ENCODE peak calls at places on chromosomes 16 and 17, in six cellular contexts. Y, W, T, X, P and Z are unnamed samples.

GRCh38 chr16:4298761-4299522 is 16.9 kb upstream of the GLIS2 start:
- DNase-seq in Y (no peak), W (peak), T (peak), X (peak), P (peak), Z (peak)

GRCh38 chr17:81074875-81075274 is 39.9 kb downstream of the BAIAP2 start:
- DNase-seq in Y (no peak), W (no peak), T (no peak), X (no peak), P (no peak), Z (no peak)

GRCh38 chr17:9200699-9201359 is 179.5 kb downstream of the NTN1 start:
- DNase-seq in Y (peak), W (no peak), T (no peak), X (no peak), P (no peak), Z (no peak)

GRCh38 chr16:5032748-5033167 is 977 bp downstream of the NAGPA start:
- DNase-seq in Y (no peak), W (no peak), T (peak), X (no peak), P (no peak), Z (no peak)

GRCh38 chr17:16415031-16415924 is at the start of gene TRPV2:
- DNase-seq in Y (no peak), W (no peak), T (peak), X (no peak), P (no peak), Z (peak)

GRCh38 chr16:89490386-89491237 is at the start of gene ANKRD11:
- DNase-seq in Y (peak), W (peak), T (peak), X (peak), P (peak), Z (peak)

GRCh38 chr17:67506966-67507365 is 129.9 kb downstream of the PITPNC1 start:
- DNase-seq in Y (no peak), W (peak), T (no peak), X (peak), P (peak), Z (no peak)

GRCh38 chr17:39028690-39029089 is 61.5 kb upstream of the FBXO47 start:
- DNase-seq in Y (no peak), W (no peak), T (no peak), X (no peak), P (no peak), Z (no peak)

GRCh38 chr17:1231456-1231855 is 38.8 kb upstream of the BHLHA9 start:
- DNase-seq in Y (no peak), W (peak), T (no peak), X (no peak), P (no peak), Z (no peak)

GRCh38 chr16:683396-684066 is 603 bp downstream of the JMJD8 start:
- DNase-seq in Y (no peak), W (no peak), T (no peak), X (no peak), P (no peak), Z (no peak)

GRCh38 chr17:66549312-66549705 is 246.9 kb downstream of the PRKCA start:
- DNase-seq in Y (no peak), W (peak), T (no peak), X (peak), P (peak), Z (no peak)

GRCh38 chr16:9854665-9855064 is 327.6 kb downstream of the GRIN2A start:
- DNase-seq in Y (no peak), W (peak), T (no peak), X (peak), P (peak), Z (no peak)

GRCh38 chr17:80794281-80795089 is 197.2 kb upstream of the CHMP6 start:
- DNase-seq in Y (no peak), W (no peak), T (no peak), X (no peak), P (no peak), Z (no peak)